ENCODE peak calls at places on chromosome 1, in eight cellular contexts. One of them, this sample, is unnamed.

GRCh38 chr1:84855168-84855567 is 37.8 kb downstream of the LPAR3 start:
- DNase-seq in tibial artery: no peak
- DNase-seq in activated CD8-positive, alpha-beta T cell treated with anti-CD3 and anti-CD28 coated beads for 36 hours: no peak
- DNase-seq in WERI-Rb-1: no peak
- DNase-seq in CD4-positive, alpha-beta T cell: no peak
- DNase-seq in left ventricle myocardium inferior: no peak
- DNase-seq in neural crest cell: no peak
- DNase-seq in PC-3: peak; percentile 57
- DNase-seq in this sample: no peak

GRCh38 chr1:29962356-29962755 is 726.0 kb downstream of the PTPRU start:
- DNase-seq in tibial artery: no peak
- DNase-seq in activated CD8-positive, alpha-beta T cell treated with anti-CD3 and anti-CD28 coated beads for 36 hours: no peak
- DNase-seq in PC-3: no peak
- DNase-seq in left ventricle myocardium inferior: no peak
- DNase-seq in CD4-positive, alpha-beta T cell: no peak
- DNase-seq in WERI-Rb-1: no peak
- DNase-seq in neural crest cell: no peak
- DNase-seq in this sample: no peak

GRCh38 chr1:47963093-47963492 is 34.1 kb downstream of the TRABD2B start:
- DNase-seq in WERI-Rb-1: peak; percentile 84
- DNase-seq in CD4-positive, alpha-beta T cell: no peak
- DNase-seq in activated CD8-positive, alpha-beta T cell treated with anti-CD3 and anti-CD28 coated beads for 36 hours: no peak
- DNase-seq in neural crest cell: no peak
- DNase-seq in left ventricle myocardium inferior: no peak
- DNase-seq in PC-3: no peak
- DNase-seq in tibial artery: no peak
- DNase-seq in this sample: no peak

GRCh38 chr1:109617291-109617801 is 2.1 kb downstream of the GNAT2 start:
- DNase-seq in left ventricle myocardium inferior: no peak
- DNase-seq in neural crest cell: no peak
- DNase-seq in CD4-positive, alpha-beta T cell: no peak
- DNase-seq in PC-3: peak; percentile 48
- DNase-seq in activated CD8-positive, alpha-beta T cell treated with anti-CD3 and anti-CD28 coated beads for 36 hours: no peak
- DNase-seq in WERI-Rb-1: peak; percentile 65
- DNase-seq in tibial artery: no peak
- DNase-seq in this sample: peak; percentile 67

GRCh38 chr1:44808063-44808937 is at the start of gene BTBD19:
- DNase-seq in neural crest cell: peak; percentile 70
- DNase-seq in activated CD8-positive, alpha-beta T cell treated with anti-CD3 and anti-CD28 coated beads for 36 hours: peak; percentile 88
- DNase-seq in WERI-Rb-1: no peak
- DNase-seq in tibial artery: peak; percentile 86
- DNase-seq in CD4-positive, alpha-beta T cell: no peak
- DNase-seq in left ventricle myocardium inferior: peak; percentile 88
- DNase-seq in PC-3: no peak
- DNase-seq in this sample: peak; percentile 59

GRCh38 chr1:215606564-215607168 is 39.6 kb downstream of the KCTD3 start:
- DNase-seq in neural crest cell: no peak
- DNase-seq in WERI-Rb-1: no peak
- DNase-seq in left ventricle myocardium inferior: no peak
- DNase-seq in PC-3: peak; percentile 75
- DNase-seq in tibial artery: no peak
- DNase-seq in CD4-positive, alpha-beta T cell: no peak
- DNase-seq in activated CD8-positive, alpha-beta T cell treated with anti-CD3 and anti-CD28 coated beads for 36 hours: no peak
- DNase-seq in this sample: no peak

GRCh38 chr1:52140633-52141512 is 1.0 kb upstream of the ZFYVE9 start:
- DNase-seq in tibial artery: no peak
- DNase-seq in activated CD8-positive, alpha-beta T cell treated with anti-CD3 and anti-CD28 coated beads for 36 hours: no peak
- DNase-seq in CD4-positive, alpha-beta T cell: no peak
- DNase-seq in neural crest cell: no peak
- DNase-seq in PC-3: no peak
- DNase-seq in left ventricle myocardium inferior: no peak
- DNase-seq in WERI-Rb-1: no peak
- DNase-seq in this sample: no peak

GRCh38 chr1:186930248-186930647 is 101.5 kb downstream of the PLA2G4A start:
- DNase-seq in tibial artery: no peak
- DNase-seq in left ventricle myocardium inferior: no peak
- DNase-seq in CD4-positive, alpha-beta T cell: no peak
- DNase-seq in activated CD8-positive, alpha-beta T cell treated with anti-CD3 and anti-CD28 coated beads for 36 hours: no peak
- DNase-seq in neural crest cell: no peak
- DNase-seq in WERI-Rb-1: no peak
- DNase-seq in PC-3: no peak
- DNase-seq in this sample: no peak

GRCh38 chr1:40562185-40562584 is 30.7 kb downstream of the ZNF684 start:
- DNase-seq in PC-3: no peak
- DNase-seq in activated CD8-positive, alpha-beta T cell treated with anti-CD3 and anti-CD28 coated beads for 36 hours: no peak
- DNase-seq in CD4-positive, alpha-beta T cell: no peak
- DNase-seq in WERI-Rb-1: no peak
- DNase-seq in tibial artery: no peak
- DNase-seq in left ventricle myocardium inferior: no peak
- DNase-seq in neural crest cell: no peak
- DNase-seq in this sample: no peak

GRCh38 chr1:244322791-244323521 is 128.8 kb downstream of the ADSS2 start:
- DNase-seq in WERI-Rb-1: no peak
- DNase-seq in activated CD8-positive, alpha-beta T cell treated with anti-CD3 and anti-CD28 coated beads for 36 hours: peak; percentile 57
- DNase-seq in neural crest cell: no peak
- DNase-seq in tibial artery: peak; percentile 53
- DNase-seq in CD4-positive, alpha-beta T cell: no peak
- DNase-seq in PC-3: peak; percentile 99
- DNase-seq in left ventricle myocardium inferior: no peak
- DNase-seq in this sample: peak; percentile 81

GRCh38 chr1:214719207-214719606 is 116.2 kb downstream of the CENPF start:
- DNase-seq in neural crest cell: no peak
- DNase-seq in WERI-Rb-1: no peak
- DNase-seq in left ventricle myocardium inferior: no peak
- DNase-seq in activated CD8-positive, alpha-beta T cell treated with anti-CD3 and anti-CD28 coated beads for 36 hours: no peak
- DNase-seq in CD4-positive, alpha-beta T cell: no peak
- DNase-seq in tibial artery: no peak
- DNase-seq in PC-3: peak; percentile 31
- DNase-seq in this sample: no peak

GRCh38 chr1:168801032-168801745 is 72.2 kb upstream of the DPT start:
- DNase-seq in tibial artery: no peak
- DNase-seq in neural crest cell: no peak
- DNase-seq in left ventricle myocardium inferior: no peak
- DNase-seq in activated CD8-positive, alpha-beta T cell treated with anti-CD3 and anti-CD28 coated beads for 36 hours: no peak
- DNase-seq in CD4-positive, alpha-beta T cell: no peak
- DNase-seq in WERI-Rb-1: peak; percentile 10
- DNase-seq in PC-3: peak; percentile 66
- DNase-seq in this sample: no peak

GRCh38 chr1:65002508-65003315 is 36.4 kb upstream of the JAK1 start:
- DNase-seq in WERI-Rb-1: no peak
- DNase-seq in left ventricle myocardium inferior: peak; percentile 86
- DNase-seq in activated CD8-positive, alpha-beta T cell treated with anti-CD3 and anti-CD28 coated beads for 36 hours: peak; percentile 85
- DNase-seq in PC-3: peak; percentile 40
- DNase-seq in neural crest cell: peak; percentile 51
- DNase-seq in CD4-positive, alpha-beta T cell: peak; percentile 60
- DNase-seq in tibial artery: peak; percentile 95
- DNase-seq in this sample: peak; percentile 94

GRCh38 chr1:115204529-115204928 is 115.2 kb upstream of the TSPAN2 start:
- DNase-seq in activated CD8-positive, alpha-beta T cell treated with anti-CD3 and anti-CD28 coated beads for 36 hours: no peak
- DNase-seq in CD4-positive, alpha-beta T cell: no peak
- DNase-seq in PC-3: no peak
- DNase-seq in left ventricle myocardium inferior: no peak
- DNase-seq in neural crest cell: no peak
- DNase-seq in WERI-Rb-1: no peak
- DNase-seq in tibial artery: no peak
- DNase-seq in this sample: no peak

DNA sequence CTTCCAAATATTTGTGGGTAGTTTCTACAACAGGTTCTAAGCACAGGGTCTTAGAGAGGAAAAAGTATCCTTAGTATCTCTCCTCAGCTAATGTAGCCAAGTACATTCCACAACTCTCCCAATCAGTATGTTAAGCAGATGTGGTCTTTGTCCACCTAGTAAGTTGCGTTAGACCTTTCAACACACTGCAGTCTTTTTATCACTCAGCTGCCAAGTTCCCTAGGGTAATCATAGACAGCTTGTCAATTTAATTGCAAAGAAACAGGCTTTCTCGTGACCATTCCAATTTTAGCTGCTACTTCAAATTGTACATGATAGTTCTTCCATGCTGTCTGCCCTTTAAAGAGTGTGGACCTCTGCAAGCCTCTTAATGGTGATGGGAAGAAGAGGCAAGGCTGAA is 211.8 kb upstream of the PKN2 start:
- DNase-seq in left ventricle myocardium inferior: no peak
- DNase-seq in CD4-positive, alpha-beta T cell: no peak
- DNase-seq in PC-3: no peak
- DNase-seq in WERI-Rb-1: no peak
- DNase-seq in tibial artery: no peak
- DNase-seq in neural crest cell: no peak
- DNase-seq in activated CD8-positive, alpha-beta T cell treated with anti-CD3 and anti-CD28 coated beads for 36 hours: no peak
- DNase-seq in this sample: no peak
- TF ChIP-seq CTCF in left ventricle myocardium inferior: no peak
- TF ChIP-seq CTCF in CD4-positive, alpha-beta T cell: no peak
- TF ChIP-seq CTCF in PC-3: no peak
- TF ChIP-seq CTCF in WERI-Rb-1: no peak
- TF ChIP-seq CTCF in tibial artery: no peak
- TF ChIP-seq CTCF in neural crest cell: no peak
- TF ChIP-seq CTCF in activated CD8-positive, alpha-beta T cell treated with anti-CD3 and anti-CD28 coated beads for 36 hours: no peak
- TF ChIP-seq CTCF in this sample: no peak

DNA sequence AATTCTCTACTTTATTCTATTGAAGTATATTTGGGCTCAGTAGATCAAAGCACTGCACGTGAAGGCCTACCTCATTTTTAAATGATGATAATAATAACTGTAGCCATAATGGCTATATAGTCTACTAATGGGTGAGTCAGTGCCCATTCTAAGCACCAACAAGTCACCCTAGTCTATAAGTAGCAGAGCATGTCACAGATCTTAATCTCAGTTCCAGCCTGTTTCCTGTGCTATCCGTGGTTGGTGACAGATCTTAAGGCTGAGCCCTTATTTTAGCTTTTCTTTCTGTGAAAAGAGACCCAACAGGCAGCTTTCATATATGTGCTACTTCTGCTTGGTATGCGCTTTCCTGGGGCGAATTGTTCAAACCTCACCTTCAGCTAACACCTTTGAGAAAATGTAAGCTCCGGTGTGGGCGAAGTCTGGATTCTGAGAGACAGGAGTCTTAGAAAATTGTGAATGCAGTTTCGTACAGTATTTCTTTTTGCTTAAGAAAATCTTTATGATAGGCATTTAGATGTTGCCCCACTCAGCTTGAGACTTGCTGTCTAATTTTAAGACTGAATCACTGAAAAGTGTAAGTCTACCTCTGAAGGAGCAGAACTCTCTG is 59.5 kb downstream of the FMN2 start:
- DNase-seq in neural crest cell: no peak
- DNase-seq in activated CD8-positive, alpha-beta T cell treated with anti-CD3 and anti-CD28 coated beads for 36 hours: no peak
- DNase-seq in CD4-positive, alpha-beta T cell: no peak
- DNase-seq in tibial artery: no peak
- DNase-seq in PC-3: peak; percentile 52
- DNase-seq in WERI-Rb-1: no peak
- DNase-seq in left ventricle myocardium inferior: no peak
- DNase-seq in this sample: no peak
- TF ChIP-seq CTCF in neural crest cell: no peak
- TF ChIP-seq CTCF in activated CD8-positive, alpha-beta T cell treated with anti-CD3 and anti-CD28 coated beads for 36 hours: no peak
- TF ChIP-seq CTCF in CD4-positive, alpha-beta T cell: no peak
- TF ChIP-seq CTCF in tibial artery: no peak
- TF ChIP-seq CTCF in PC-3: no peak
- TF ChIP-seq CTCF in WERI-Rb-1: no peak
- TF ChIP-seq CTCF in left ventricle myocardium inferior: no peak
- TF ChIP-seq CTCF in this sample: no peak

DNA sequence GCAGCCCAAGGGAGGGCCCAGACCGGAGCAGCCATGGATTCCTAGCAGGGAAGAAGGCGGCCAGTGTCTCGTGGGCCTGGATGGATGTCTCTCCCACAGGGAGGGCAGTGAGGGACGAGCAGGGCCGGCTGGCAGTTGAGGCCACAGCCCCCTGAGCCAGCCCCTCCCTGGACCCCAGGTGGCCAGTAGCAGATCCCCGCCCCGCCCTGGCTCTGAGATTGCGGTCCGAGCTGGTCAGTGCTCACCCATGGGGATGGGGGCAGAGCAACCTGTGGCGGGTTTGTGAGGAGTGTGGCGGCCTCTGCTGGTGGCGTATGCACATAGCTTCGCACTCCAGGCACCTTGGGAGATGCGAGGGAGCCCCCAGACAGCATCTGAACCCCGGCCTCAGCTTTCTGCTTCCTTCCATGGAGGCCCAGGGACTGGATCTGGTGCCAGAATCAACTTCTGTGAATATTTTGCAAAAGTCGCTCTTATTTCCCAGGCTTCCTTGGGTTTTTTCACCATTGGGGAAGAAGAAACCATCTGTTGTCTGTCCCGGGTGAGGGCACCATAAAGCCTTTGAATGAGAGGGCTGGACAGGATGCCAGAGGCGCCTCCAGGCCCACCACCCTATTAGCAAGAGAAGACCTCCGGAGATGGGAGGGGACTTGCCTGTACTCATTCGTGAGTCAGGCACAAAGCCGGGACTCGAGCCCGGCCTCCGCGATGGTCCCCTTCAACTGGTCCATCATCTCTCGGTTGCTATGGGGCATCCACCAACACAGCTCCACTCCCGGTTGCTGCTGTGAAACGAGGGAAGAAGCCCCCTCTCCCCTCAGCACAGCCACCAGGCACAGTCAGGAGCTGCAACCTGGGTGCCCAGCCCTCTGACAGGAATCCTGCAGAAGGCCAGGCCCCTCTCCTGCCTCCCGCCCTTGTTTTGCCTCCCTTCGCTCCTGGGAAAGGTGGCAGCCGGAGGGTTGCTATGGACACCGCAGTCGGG is 8.6 kb upstream of the KCNN3 start:
- DNase-seq in CD4-positive, alpha-beta T cell: peak; percentile 64
- DNase-seq in WERI-Rb-1: peak; percentile 98
- DNase-seq in tibial artery: peak; percentile 74
- DNase-seq in neural crest cell: peak; percentile 83
- DNase-seq in PC-3: peak; percentile 80
- DNase-seq in activated CD8-positive, alpha-beta T cell treated with anti-CD3 and anti-CD28 coated beads for 36 hours: peak; percentile 84
- DNase-seq in left ventricle myocardium inferior: peak; percentile 78
- DNase-seq in this sample: no peak
- TF ChIP-seq CTCF in CD4-positive, alpha-beta T cell: peak; percentile 91
- TF ChIP-seq CTCF in WERI-Rb-1: peak; percentile 100
- TF ChIP-seq CTCF in tibial artery: peak; percentile 86
- TF ChIP-seq CTCF in neural crest cell: peak; percentile 92
- TF ChIP-seq CTCF in PC-3: peak; percentile 97
- TF ChIP-seq CTCF in activated CD8-positive, alpha-beta T cell treated with anti-CD3 and anti-CD28 coated beads for 36 hours: peak; percentile 84
- TF ChIP-seq CTCF in left ventricle myocardium inferior: peak; percentile 90
- TF ChIP-seq CTCF in this sample: peak; percentile 76

DNA sequence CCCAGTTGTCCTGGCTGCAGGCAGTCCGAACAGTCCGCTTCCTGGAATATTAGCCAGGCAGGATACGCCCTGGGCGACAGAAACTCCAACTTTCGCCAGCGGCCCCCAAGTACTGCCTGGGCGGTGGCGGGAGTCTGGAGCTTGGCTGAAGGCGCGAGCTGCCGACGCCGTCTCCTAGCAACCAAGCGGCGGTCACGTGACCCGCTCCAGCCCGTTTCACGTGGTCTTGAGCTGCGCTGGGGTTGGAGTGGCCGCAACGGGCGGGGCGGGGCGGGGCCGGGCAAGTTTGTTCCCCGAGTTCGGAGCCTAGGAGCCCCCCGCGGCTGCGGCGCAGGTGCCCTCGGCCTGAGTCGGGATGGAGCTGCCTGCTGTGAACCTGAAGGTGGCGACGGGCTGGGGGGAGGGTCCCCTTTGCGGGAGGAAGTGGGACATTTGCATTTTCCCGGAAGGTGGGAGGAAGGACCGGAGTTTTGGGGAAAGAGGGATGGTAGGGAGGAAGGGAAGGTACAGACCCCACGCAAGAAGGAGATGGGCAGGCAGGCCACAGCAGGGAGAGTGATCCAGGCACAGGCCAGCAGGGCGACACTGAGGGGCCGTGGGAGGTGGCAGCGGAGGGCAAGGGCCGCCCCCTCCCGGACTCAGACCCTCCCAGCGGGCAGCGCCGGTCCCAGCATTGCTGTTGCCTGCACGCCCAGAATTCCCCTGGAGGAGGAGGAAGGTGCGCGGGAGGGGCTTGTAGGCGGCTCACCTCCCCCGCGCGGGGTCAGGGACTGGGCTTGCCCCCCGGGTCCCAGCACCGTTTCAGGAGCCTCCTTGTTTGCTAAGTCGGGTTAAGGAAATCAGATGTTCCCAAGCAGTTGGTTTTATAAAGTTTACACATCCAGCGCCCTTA is at the start of gene AGTRAP:
- DNase-seq in WERI-Rb-1: peak; percentile 95
- DNase-seq in CD4-positive, alpha-beta T cell: peak; percentile 81
- DNase-seq in left ventricle myocardium inferior: peak; percentile 98
- DNase-seq in neural crest cell: peak; percentile 90
- DNase-seq in activated CD8-positive, alpha-beta T cell treated with anti-CD3 and anti-CD28 coated beads for 36 hours: peak; percentile 94
- DNase-seq in PC-3: peak; percentile 86
- DNase-seq in tibial artery: peak; percentile 94
- DNase-seq in this sample: peak; percentile 94
- TF ChIP-seq CTCF in WERI-Rb-1: no peak
- TF ChIP-seq CTCF in CD4-positive, alpha-beta T cell: no peak
- TF ChIP-seq CTCF in left ventricle myocardium inferior: peak; percentile 21
- TF ChIP-seq CTCF in neural crest cell: peak; percentile 27
- TF ChIP-seq CTCF in activated CD8-positive, alpha-beta T cell treated with anti-CD3 and anti-CD28 coated beads for 36 hours: peak; percentile 25
- TF ChIP-seq CTCF in PC-3: no peak
- TF ChIP-seq CTCF in tibial artery: peak; percentile 5
- TF ChIP-seq CTCF in this sample: no peak

This sample was measured in CD14-positive monocyte.